ENCODE peak calls at places on chromosome 2, in six cellular contexts. One of them, this sample, is unnamed.

GRCh38 chr2:159131882-159132281 is 154.6 kb downstream of the WDSUB1 start:
- DNase-seq in activated CD8-positive, alpha-beta memory T cell treated with anti-CD3 and anti-CD28 coated beads for 48 hours: no peak
- DNase-seq in colonic mucosa: no peak
- DNase-seq in activated CD4-positive, alpha-beta memory T cell treated with anti-CD3 and anti-CD28 coated beads, Interleukin-2, amount 10 ng/mL, durations not matched to agents 7 days and 5 days: no peak
- DNase-seq in omental fat pad: no peak
- DNase-seq in EH: peak
- DNase-seq in this sample: no peak

GRCh38 chr2:19859565-19859964 is 42.2 kb downstream of the TTC32 start:
- DNase-seq in activated CD8-positive, alpha-beta memory T cell treated with anti-CD3 and anti-CD28 coated beads for 48 hours: no peak
- DNase-seq in colonic mucosa: no peak
- DNase-seq in activated CD4-positive, alpha-beta memory T cell treated with anti-CD3 and anti-CD28 coated beads, Interleukin-2, amount 10 ng/mL, durations not matched to agents 7 days and 5 days: no peak
- DNase-seq in omental fat pad: no peak
- DNase-seq in EH: no peak
- DNase-seq in this sample: no peak

GRCh38 chr2:95268208-95269035 is 5.8 kb upstream of the PROM2 start:
- DNase-seq in activated CD8-positive, alpha-beta memory T cell treated with anti-CD3 and anti-CD28 coated beads for 48 hours: no peak
- DNase-seq in colonic mucosa: peak
- DNase-seq in activated CD4-positive, alpha-beta memory T cell treated with anti-CD3 and anti-CD28 coated beads, Interleukin-2, amount 10 ng/mL, durations not matched to agents 7 days and 5 days: peak
- DNase-seq in omental fat pad: no peak
- DNase-seq in EH: no peak
- DNase-seq in this sample: peak

GRCh38 chr2:198499539-198499938 is 695.1 kb downstream of the PLCL1 start:
- DNase-seq in activated CD8-positive, alpha-beta memory T cell treated with anti-CD3 and anti-CD28 coated beads for 48 hours: no peak
- DNase-seq in colonic mucosa: no peak
- DNase-seq in activated CD4-positive, alpha-beta memory T cell treated with anti-CD3 and anti-CD28 coated beads, Interleukin-2, amount 10 ng/mL, durations not matched to agents 7 days and 5 days: no peak
- DNase-seq in omental fat pad: no peak
- DNase-seq in EH: peak
- DNase-seq in this sample: no peak

GRCh38 chr2:237539681-237540080 is 26.7 kb upstream of the PRLH start:
- DNase-seq in activated CD8-positive, alpha-beta memory T cell treated with anti-CD3 and anti-CD28 coated beads for 48 hours: no peak
- DNase-seq in colonic mucosa: no peak
- DNase-seq in activated CD4-positive, alpha-beta memory T cell treated with anti-CD3 and anti-CD28 coated beads, Interleukin-2, amount 10 ng/mL, durations not matched to agents 7 days and 5 days: no peak
- DNase-seq in omental fat pad: no peak
- DNase-seq in EH: no peak
- DNase-seq in this sample: no peak

GRCh38 chr2:121547646-121548045 is 17.0 kb downstream of the RNU4ATAC start:
- DNase-seq in activated CD8-positive, alpha-beta memory T cell treated with anti-CD3 and anti-CD28 coated beads for 48 hours: no peak
- DNase-seq in colonic mucosa: no peak
- DNase-seq in activated CD4-positive, alpha-beta memory T cell treated with anti-CD3 and anti-CD28 coated beads, Interleukin-2, amount 10 ng/mL, durations not matched to agents 7 days and 5 days: no peak
- DNase-seq in omental fat pad: no peak
- DNase-seq in EH: no peak
- DNase-seq in this sample: no peak

GRCh38 chr2:213806125-213806726 is 522.0 kb downstream of the SPAG16 start:
- DNase-seq in activated CD8-positive, alpha-beta memory T cell treated with anti-CD3 and anti-CD28 coated beads for 48 hours: no peak
- DNase-seq in colonic mucosa: no peak
- DNase-seq in activated CD4-positive, alpha-beta memory T cell treated with anti-CD3 and anti-CD28 coated beads, Interleukin-2, amount 10 ng/mL, durations not matched to agents 7 days and 5 days: no peak
- DNase-seq in omental fat pad: no peak
- DNase-seq in EH: peak
- DNase-seq in this sample: no peak

GRCh38 chr2:39723497-39723896 is 55.6 kb downstream of the THUMPD2 start:
- DNase-seq in activated CD8-positive, alpha-beta memory T cell treated with anti-CD3 and anti-CD28 coated beads for 48 hours: no peak
- DNase-seq in colonic mucosa: no peak
- DNase-seq in activated CD4-positive, alpha-beta memory T cell treated with anti-CD3 and anti-CD28 coated beads, Interleukin-2, amount 10 ng/mL, durations not matched to agents 7 days and 5 days: no peak
- DNase-seq in omental fat pad: no peak
- DNase-seq in EH: no peak
- DNase-seq in this sample: no peak

GRCh38 chr2:161426788-161427412 is 10.8 kb downstream of the TBR1 start:
- DNase-seq in activated CD8-positive, alpha-beta memory T cell treated with anti-CD3 and anti-CD28 coated beads for 48 hours: no peak
- DNase-seq in colonic mucosa: peak
- DNase-seq in activated CD4-positive, alpha-beta memory T cell treated with anti-CD3 and anti-CD28 coated beads, Interleukin-2, amount 10 ng/mL, durations not matched to agents 7 days and 5 days: peak
- DNase-seq in omental fat pad: no peak
- DNase-seq in EH: no peak
- DNase-seq in this sample: peak

GRCh38 chr2:36967236-36967876 is 1.0 kb upstream of the STRN start:
- DNase-seq in activated CD8-positive, alpha-beta memory T cell treated with anti-CD3 and anti-CD28 coated beads for 48 hours: no peak
- DNase-seq in colonic mucosa: peak
- DNase-seq in activated CD4-positive, alpha-beta memory T cell treated with anti-CD3 and anti-CD28 coated beads, Interleukin-2, amount 10 ng/mL, durations not matched to agents 7 days and 5 days: no peak
- DNase-seq in omental fat pad: no peak
- DNase-seq in EH: no peak
- DNase-seq in this sample: no peak

GRCh38 chr2:140714586-140714985 is 1416.2 kb downstream of the LRP1B start:
- DNase-seq in activated CD8-positive, alpha-beta memory T cell treated with anti-CD3 and anti-CD28 coated beads for 48 hours: no peak
- DNase-seq in colonic mucosa: no peak
- DNase-seq in activated CD4-positive, alpha-beta memory T cell treated with anti-CD3 and anti-CD28 coated beads, Interleukin-2, amount 10 ng/mL, durations not matched to agents 7 days and 5 days: no peak
- DNase-seq in omental fat pad: no peak
- DNase-seq in EH: no peak
- DNase-seq in this sample: no peak

GRCh38 chr2:186887107-186888090 is 38.4 kb upstream of the ZSWIM2 start:
- DNase-seq in activated CD8-positive, alpha-beta memory T cell treated with anti-CD3 and anti-CD28 coated beads for 48 hours: no peak
- DNase-seq in colonic mucosa: peak
- DNase-seq in activated CD4-positive, alpha-beta memory T cell treated with anti-CD3 and anti-CD28 coated beads, Interleukin-2, amount 10 ng/mL, durations not matched to agents 7 days and 5 days: no peak
- DNase-seq in omental fat pad: no peak
- DNase-seq in EH: peak
- DNase-seq in this sample: no peak